ENCODE peak calls at places on chromosomes 6 and 20, in eight cellular contexts. One of them, this sample, is unnamed.

GRCh38 chr6:125363010-125363359 is 61.2 kb upstream of the HDDC2 start:
- DNase-seq in OCI-LY7: no peak
- DNase-seq in GM23338: peak; percentile 82
- DNase-seq in PC-3: peak; percentile 44
- DNase-seq in MM.1S: no peak
- DNase-seq in HCT116: no peak
- DNase-seq in neural progenitor cell: no peak
- DNase-seq in SK-N-SH: peak; percentile 5
- DNase-seq in this sample: peak; percentile 62

GRCh38 chr6:39665871-39666270 is 59.3 kb downstream of the KIF6 start:
- DNase-seq in OCI-LY7: no peak
- DNase-seq in GM23338: no peak
- DNase-seq in PC-3: no peak
- DNase-seq in MM.1S: no peak
- DNase-seq in HCT116: no peak
- DNase-seq in neural progenitor cell: no peak
- DNase-seq in SK-N-SH: no peak
- DNase-seq in this sample: no peak

GRCh38 chr6:144413418-144413817 is 128.3 kb downstream of the UTRN start:
- DNase-seq in OCI-LY7: no peak
- DNase-seq in GM23338: no peak
- DNase-seq in PC-3: peak; percentile 59
- DNase-seq in MM.1S: no peak
- DNase-seq in HCT116: no peak
- DNase-seq in neural progenitor cell: no peak
- DNase-seq in SK-N-SH: no peak
- DNase-seq in this sample: no peak

GRCh38 chr6:47000842-47001241 is 41.3 kb downstream of the ADGRF1 start:
- DNase-seq in OCI-LY7: no peak
- DNase-seq in GM23338: no peak
- DNase-seq in PC-3: peak; percentile 46
- DNase-seq in MM.1S: no peak
- DNase-seq in HCT116: no peak
- DNase-seq in neural progenitor cell: no peak
- DNase-seq in SK-N-SH: no peak
- DNase-seq in this sample: no peak

GRCh38 chr6:90140683-90141082 is 156.0 kb downstream of the BACH2 start:
- DNase-seq in OCI-LY7: no peak
- DNase-seq in GM23338: no peak
- DNase-seq in PC-3: no peak
- DNase-seq in MM.1S: no peak
- DNase-seq in HCT116: no peak
- DNase-seq in neural progenitor cell: no peak
- DNase-seq in SK-N-SH: no peak
- DNase-seq in this sample: no peak

GRCh38 chr6:158061361-158061708 is 79.7 kb downstream of the SYNJ2 start:
- DNase-seq in OCI-LY7: no peak
- DNase-seq in GM23338: no peak
- DNase-seq in PC-3: no peak
- DNase-seq in MM.1S: no peak
- DNase-seq in HCT116: no peak
- DNase-seq in neural progenitor cell: no peak
- DNase-seq in SK-N-SH: no peak
- DNase-seq in this sample: no peak

GRCh38 chr6:116483616-116484015 is 22.4 kb downstream of the CALHM6 start:
- DNase-seq in OCI-LY7: no peak
- DNase-seq in GM23338: no peak
- DNase-seq in PC-3: no peak
- DNase-seq in MM.1S: no peak
- DNase-seq in HCT116: no peak
- DNase-seq in neural progenitor cell: no peak
- DNase-seq in SK-N-SH: no peak
- DNase-seq in this sample: no peak

GRCh38 chr6:71393471-71393870 is 104.9 kb downstream of the OGFRL1 start:
- DNase-seq in OCI-LY7: no peak
- DNase-seq in GM23338: no peak
- DNase-seq in PC-3: peak; percentile 61
- DNase-seq in MM.1S: no peak
- DNase-seq in HCT116: no peak
- DNase-seq in neural progenitor cell: no peak
- DNase-seq in SK-N-SH: no peak
- DNase-seq in this sample: no peak

GRCh38 chr20:37234254-37234581 is 27.4 kb downstream of the GHRH start:
- DNase-seq in OCI-LY7: no peak
- DNase-seq in GM23338: no peak
- DNase-seq in PC-3: no peak
- DNase-seq in MM.1S: no peak
- DNase-seq in HCT116: no peak
- DNase-seq in neural progenitor cell: no peak
- DNase-seq in SK-N-SH: peak; percentile 54
- DNase-seq in this sample: no peak

DNA sequence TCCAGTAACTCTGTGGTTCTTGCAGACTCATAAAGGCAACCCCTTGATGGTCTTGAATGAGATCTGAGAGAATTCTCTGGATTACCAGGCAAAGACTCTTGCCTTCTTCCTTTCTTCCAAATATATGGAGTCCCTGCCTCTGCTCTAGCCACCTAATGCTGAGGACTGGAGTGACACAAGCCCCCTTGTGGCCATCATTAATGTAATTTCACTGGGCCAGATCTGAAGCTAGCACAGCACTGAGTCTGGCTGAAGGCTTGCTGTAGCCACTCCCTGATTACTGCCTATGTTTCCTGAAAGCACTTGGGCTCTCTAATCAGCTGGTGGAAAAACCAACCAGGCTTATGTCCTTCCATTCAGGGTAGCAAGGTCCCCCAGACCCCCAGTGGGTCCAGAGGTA is 559.3 kb upstream of the IRAK1BP1 start:
- DNase-seq in OCI-LY7: no peak
- DNase-seq in GM23338: peak; percentile 53
- DNase-seq in PC-3: no peak
- DNase-seq in MM.1S: no peak
- DNase-seq in HCT116: peak; percentile 41
- DNase-seq in neural progenitor cell: peak; percentile 47
- DNase-seq in SK-N-SH: no peak
- DNase-seq in this sample: no peak
- TF ChIP-seq CTCF in OCI-LY7: peak; percentile 40
- TF ChIP-seq CTCF in GM23338: peak; percentile 46
- TF ChIP-seq CTCF in PC-3: peak; percentile 10
- TF ChIP-seq CTCF in MM.1S: peak; percentile 17
- TF ChIP-seq CTCF in HCT116: peak; percentile 37
- TF ChIP-seq CTCF in neural progenitor cell: peak; percentile 42
- TF ChIP-seq CTCF in SK-N-SH: peak; percentile 10
- TF ChIP-seq CTCF in this sample: no peak

DNA sequence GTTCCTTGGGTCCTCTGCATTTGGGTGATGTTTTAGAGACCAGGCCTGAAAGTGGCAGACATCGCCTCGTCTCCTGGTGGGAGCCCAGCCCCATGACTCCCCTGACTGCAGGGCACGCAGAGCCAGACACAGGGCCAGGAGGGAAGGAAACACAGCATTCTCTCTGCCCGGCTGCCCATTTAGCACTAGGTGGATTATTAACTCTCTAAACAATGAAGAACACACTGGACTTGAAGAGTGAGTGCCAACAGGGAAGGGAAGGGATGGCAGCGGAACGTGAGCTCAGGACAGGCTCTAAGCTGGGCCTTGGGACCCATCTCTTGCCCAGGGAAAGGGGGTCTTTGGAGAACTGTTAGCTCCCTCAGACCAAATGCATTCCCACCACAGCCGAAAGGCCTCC is 80.4 kb downstream of the TBXT start:
- DNase-seq in OCI-LY7: no peak
- DNase-seq in GM23338: no peak
- DNase-seq in PC-3: no peak
- DNase-seq in MM.1S: no peak
- DNase-seq in HCT116: no peak
- DNase-seq in neural progenitor cell: no peak
- DNase-seq in SK-N-SH: no peak
- DNase-seq in this sample: no peak
- TF ChIP-seq EZH2phosphoT487 in OCI-LY7: no peak
- TF ChIP-seq EZH2phosphoT487 in GM23338: no peak
- TF ChIP-seq EZH2phosphoT487 in PC-3: no peak
- TF ChIP-seq EZH2phosphoT487 in MM.1S: no peak
- TF ChIP-seq EZH2phosphoT487 in HCT116: no peak
- TF ChIP-seq EZH2phosphoT487 in neural progenitor cell: no peak
- TF ChIP-seq EZH2phosphoT487 in SK-N-SH: no peak
- TF ChIP-seq EZH2phosphoT487 in this sample: no peak

DNA sequence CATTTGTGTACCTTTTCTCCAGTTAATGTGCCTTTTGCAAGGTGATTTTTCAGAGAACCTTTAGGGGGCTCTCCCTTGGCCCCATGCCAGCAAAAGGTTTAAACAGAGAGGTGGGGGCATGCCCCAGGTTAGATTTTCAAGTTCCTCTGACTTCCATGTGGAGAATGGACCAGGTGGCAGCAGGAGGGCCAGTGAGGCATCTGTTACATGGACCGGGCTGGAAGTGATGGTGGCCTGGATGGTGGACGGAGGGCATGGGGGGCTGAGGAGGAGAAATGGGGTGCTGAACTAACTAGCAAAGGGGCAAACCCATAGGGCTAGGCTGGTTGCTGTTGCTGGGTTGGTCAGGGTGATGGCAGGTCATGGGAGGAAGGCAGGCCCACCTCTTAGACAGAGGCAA is 20.7 kb upstream of the BPI start:
- DNase-seq in OCI-LY7: no peak
- DNase-seq in GM23338: no peak
- DNase-seq in PC-3: no peak
- DNase-seq in MM.1S: no peak
- DNase-seq in HCT116: no peak
- DNase-seq in neural progenitor cell: no peak
- DNase-seq in SK-N-SH: no peak
- DNase-seq in this sample: no peak
- H3K4me2 ChIP-seq in OCI-LY7: no peak overlapping the region
- H3K4me2 ChIP-seq in GM23338: no peak overlapping the region
- H3K4me2 ChIP-seq in PC-3: no peak overlapping the region
- H3K4me2 ChIP-seq in MM.1S: no peak overlapping the region
- H3K4me2 ChIP-seq in HCT116: no peak overlapping the region
- H3K4me2 ChIP-seq in neural progenitor cell: no peak overlapping the region
- H3K4me2 ChIP-seq in SK-N-SH: no peak overlapping the region
- H3K4me2 ChIP-seq in this sample: no peak overlapping the region

GRCh38 chr6:5706094-5707033 is 300.4 kb downstream of the NRN1 start:
- DNase-seq in OCI-LY7: no peak
- DNase-seq in GM23338: no peak
- DNase-seq in PC-3: no peak
- DNase-seq in MM.1S: no peak
- DNase-seq in HCT116: no peak
- DNase-seq in neural progenitor cell: no peak
- DNase-seq in SK-N-SH: no peak
- DNase-seq in this sample: no peak

GRCh38 chr6:5698318-5698717 is 308.4 kb downstream of the NRN1 start:
- DNase-seq in OCI-LY7: no peak
- DNase-seq in GM23338: no peak
- DNase-seq in PC-3: no peak
- DNase-seq in MM.1S: no peak
- DNase-seq in HCT116: no peak
- DNase-seq in neural progenitor cell: no peak
- DNase-seq in SK-N-SH: no peak
- DNase-seq in this sample: no peak

GRCh38 chr6:5705256-5705655 is 301.5 kb downstream of the NRN1 start:
- DNase-seq in OCI-LY7: no peak
- DNase-seq in GM23338: no peak
- DNase-seq in PC-3: no peak
- DNase-seq in MM.1S: no peak
- DNase-seq in HCT116: no peak
- DNase-seq in neural progenitor cell: no peak
- DNase-seq in SK-N-SH: no peak
- DNase-seq in this sample: no peak

GRCh38 chr6:5697508-5697907 is 309.2 kb downstream of the NRN1 start:
- DNase-seq in OCI-LY7: no peak
- DNase-seq in GM23338: no peak
- DNase-seq in PC-3: no peak
- DNase-seq in MM.1S: no peak
- DNase-seq in HCT116: no peak
- DNase-seq in neural progenitor cell: no peak
- DNase-seq in SK-N-SH: no peak
- DNase-seq in this sample: no peak

GRCh38 chr6:5701086-5701661 is 305.6 kb downstream of the NRN1 start:
- DNase-seq in OCI-LY7: no peak
- DNase-seq in GM23338: no peak
- DNase-seq in PC-3: no peak
- DNase-seq in MM.1S: no peak
- DNase-seq in HCT116: no peak
- DNase-seq in neural progenitor cell: no peak
- DNase-seq in SK-N-SH: no peak
- DNase-seq in this sample: no peak
- TF ChIP-seq CTCF in OCI-LY7: no peak
- TF ChIP-seq CTCF in GM23338: no peak
- TF ChIP-seq CTCF in PC-3: no peak
- TF ChIP-seq CTCF in MM.1S: no peak
- TF ChIP-seq CTCF in HCT116: no peak
- TF ChIP-seq CTCF in neural progenitor cell: no peak
- TF ChIP-seq CTCF in SK-N-SH: no peak
- TF ChIP-seq CTCF in this sample: no peak

GRCh38 chr6:134609862-134610261 is 291.9 kb upstream of the SGK1 start:
- DNase-seq in OCI-LY7: no peak
- DNase-seq in GM23338: no peak
- DNase-seq in PC-3: no peak
- DNase-seq in MM.1S: no peak
- DNase-seq in HCT116: no peak
- DNase-seq in neural progenitor cell: no peak
- DNase-seq in SK-N-SH: no peak
- DNase-seq in this sample: no peak
- TF ChIP-seq EZH2phosphoT487 in OCI-LY7: no peak
- TF ChIP-seq EZH2phosphoT487 in GM23338: no peak
- TF ChIP-seq EZH2phosphoT487 in PC-3: no peak
- TF ChIP-seq EZH2phosphoT487 in MM.1S: no peak
- TF ChIP-seq EZH2phosphoT487 in HCT116: no peak
- TF ChIP-seq EZH2phosphoT487 in neural progenitor cell: no peak
- TF ChIP-seq EZH2phosphoT487 in SK-N-SH: no peak
- TF ChIP-seq EZH2phosphoT487 in this sample: no peak

This sample was measured in hepatocyte.